ENCODE peak calls at places on chromosomes 7 and 10, in four cellular contexts. One of them, this sample, is unnamed.

GRCh38 chr10:121595321-121595805 is 2.9 kb downstream of the FGFR2 start:
- DNase-seq in astrocyte of the spinal cord: no peak
- DNase-seq in colonic mucosa: no peak
- DNase-seq in choroid plexus epithelial cell: no peak
- DNase-seq in this sample: no peak

GRCh38 chr10:23174974-23175512 is 17.1 kb upstream of the PTF1A start:
- DNase-seq in astrocyte of the spinal cord: no peak
- DNase-seq in colonic mucosa: no peak
- DNase-seq in choroid plexus epithelial cell: no peak
- DNase-seq in this sample: no peak

GRCh38 chr7:115124409-115124939 is 202.6 kb downstream of the MDFIC start:
- DNase-seq in astrocyte of the spinal cord: no peak
- DNase-seq in colonic mucosa: no peak
- DNase-seq in choroid plexus epithelial cell: peak
- DNase-seq in this sample: no peak

GRCh38 chr7:768881-769504 is 41.9 kb upstream of the PRKAR1B start:
- DNase-seq in astrocyte of the spinal cord: peak
- DNase-seq in colonic mucosa: no peak
- DNase-seq in choroid plexus epithelial cell: no peak
- DNase-seq in this sample: peak

GRCh38 chr10:24993237-24993958 is 22.6 kb downstream of the ENKUR start:
- DNase-seq in astrocyte of the spinal cord: no peak
- DNase-seq in colonic mucosa: no peak
- DNase-seq in choroid plexus epithelial cell: peak
- DNase-seq in this sample: no peak

GRCh38 chr7:102426268-102427031 is 6.9 kb upstream of the ORAI2 start:
- DNase-seq in astrocyte of the spinal cord: no peak
- DNase-seq in colonic mucosa: no peak
- DNase-seq in choroid plexus epithelial cell: no peak
- DNase-seq in this sample: no peak

GRCh38 chr7:78794101-78794500 is 659.4 kb downstream of the MAGI2 start:
- DNase-seq in astrocyte of the spinal cord: no peak
- DNase-seq in colonic mucosa: no peak
- DNase-seq in choroid plexus epithelial cell: peak
- DNase-seq in this sample: no peak

GRCh38 chr7:22082886-22083710 is 137.4 kb upstream of the CDCA7L start:
- DNase-seq in astrocyte of the spinal cord: peak
- DNase-seq in colonic mucosa: peak
- DNase-seq in choroid plexus epithelial cell: peak
- DNase-seq in this sample: peak

GRCh38 chr10:112904000-112904399 is 46.0 kb upstream of the TCF7L2 start:
- DNase-seq in astrocyte of the spinal cord: peak
- DNase-seq in colonic mucosa: peak
- DNase-seq in choroid plexus epithelial cell: peak
- DNase-seq in this sample: no peak

GRCh38 chr10:17003151-17003550 is 126.5 kb downstream of the CUBN start:
- DNase-seq in astrocyte of the spinal cord: peak
- DNase-seq in colonic mucosa: no peak
- DNase-seq in choroid plexus epithelial cell: peak
- DNase-seq in this sample: peak

GRCh38 chr7:51219261-51219988 is 97.2 kb downstream of the COBL start:
- DNase-seq in astrocyte of the spinal cord: no peak
- DNase-seq in colonic mucosa: no peak
- DNase-seq in choroid plexus epithelial cell: no peak
- DNase-seq in this sample: peak

GRCh38 chr10:24707445-24707844 is 16.2 kb downstream of the ARHGAP21 start:
- DNase-seq in astrocyte of the spinal cord: no peak
- DNase-seq in colonic mucosa: no peak
- DNase-seq in choroid plexus epithelial cell: no peak
- DNase-seq in this sample: no peak

GRCh38 chr10:75019360-75019759 is 92.1 kb upstream of the SAMD8 start:
- DNase-seq in astrocyte of the spinal cord: peak
- DNase-seq in colonic mucosa: no peak
- DNase-seq in choroid plexus epithelial cell: peak
- DNase-seq in this sample: no peak

GRCh38 chr7:100366411-100367250 is 6.7 kb upstream of the PILRA start:
- DNase-seq in astrocyte of the spinal cord: no peak
- DNase-seq in colonic mucosa: no peak
- DNase-seq in choroid plexus epithelial cell: no peak
- DNase-seq in this sample: no peak

GRCh38 chr10:86964061-86964846 is 4.0 kb upstream of the ADIRF start:
- DNase-seq in astrocyte of the spinal cord: no peak
- DNase-seq in colonic mucosa: no peak
- DNase-seq in choroid plexus epithelial cell: no peak
- DNase-seq in this sample: peak

GRCh38 chr10:90592903-90593302 is 264.9 kb downstream of the HTR7 start:
- DNase-seq in astrocyte of the spinal cord: peak
- DNase-seq in colonic mucosa: no peak
- DNase-seq in choroid plexus epithelial cell: peak
- DNase-seq in this sample: peak

GRCh38 chr7:82172896-82173295 is 270.7 kb downstream of the CACNA2D1 start:
- DNase-seq in astrocyte of the spinal cord: no peak
- DNase-seq in colonic mucosa: no peak
- DNase-seq in choroid plexus epithelial cell: peak
- DNase-seq in this sample: no peak

GRCh38 chr10:118272090-118272775 is 69.9 kb downstream of the FAM204A start:
- DNase-seq in astrocyte of the spinal cord: no peak
- DNase-seq in colonic mucosa: peak
- DNase-seq in choroid plexus epithelial cell: peak
- DNase-seq in this sample: no peak

GRCh38 chr10:116385994-116386809 is 41.4 kb upstream of the PNLIPRP3 start:
- DNase-seq in astrocyte of the spinal cord: peak
- DNase-seq in colonic mucosa: no peak
- DNase-seq in choroid plexus epithelial cell: peak
- DNase-seq in this sample: no peak

GRCh38 chr7:141001561-141001960 is 13.2 kb downstream of the MRPS33 start:
- DNase-seq in astrocyte of the spinal cord: no peak
- DNase-seq in colonic mucosa: no peak
- DNase-seq in choroid plexus epithelial cell: no peak
- DNase-seq in this sample: no peak

GRCh38 chr10:122267849-122268737 is 3.0 kb upstream of the BTBD16 start:
- DNase-seq in astrocyte of the spinal cord: peak
- DNase-seq in colonic mucosa: peak
- DNase-seq in choroid plexus epithelial cell: peak
- DNase-seq in this sample: peak

GRCh38 chr10:66637273-66638036 is 288.4 kb upstream of the LRRTM3 start:
- DNase-seq in astrocyte of the spinal cord: no peak
- DNase-seq in colonic mucosa: no peak
- DNase-seq in choroid plexus epithelial cell: no peak
- DNase-seq in this sample: peak

GRCh38 chr10:33478675-33479125 is 144.2 kb upstream of the NRP1 start:
- DNase-seq in astrocyte of the spinal cord: no peak
- DNase-seq in colonic mucosa: no peak
- DNase-seq in choroid plexus epithelial cell: no peak
- DNase-seq in this sample: no peak

GRCh38 chr7:531777-532176 is 12.1 kb upstream of the PDGFA start:
- DNase-seq in astrocyte of the spinal cord: no peak
- DNase-seq in colonic mucosa: no peak
- DNase-seq in choroid plexus epithelial cell: no peak
- DNase-seq in this sample: no peak

GRCh38 chr7:140541513-140542192 is 62.3 kb upstream of the MKRN1 start:
- DNase-seq in astrocyte of the spinal cord: peak
- DNase-seq in colonic mucosa: peak
- DNase-seq in choroid plexus epithelial cell: peak
- DNase-seq in this sample: peak

GRCh38 chr10:104337985-104338735 is at the start of gene ITPRIP:
- DNase-seq in astrocyte of the spinal cord: peak
- DNase-seq in colonic mucosa: peak
- DNase-seq in choroid plexus epithelial cell: peak
- DNase-seq in this sample: peak

GRCh38 chr10:29119374-29119773 is 169.5 kb upstream of the LYZL1 start:
- DNase-seq in astrocyte of the spinal cord: no peak
- DNase-seq in colonic mucosa: peak
- DNase-seq in choroid plexus epithelial cell: peak
- DNase-seq in this sample: peak

GRCh38 chr7:158284617-158285382 is 302.8 kb downstream of the PTPRN2 start:
- DNase-seq in astrocyte of the spinal cord: no peak
- DNase-seq in colonic mucosa: peak
- DNase-seq in choroid plexus epithelial cell: no peak
- DNase-seq in this sample: peak

GRCh38 chr10:76245951-76246495 is 814.6 kb downstream of the LRMDA start:
- DNase-seq in astrocyte of the spinal cord: no peak
- DNase-seq in colonic mucosa: no peak
- DNase-seq in choroid plexus epithelial cell: no peak
- DNase-seq in this sample: no peak

GRCh38 chr7:124489925-124490324 is 275.7 kb downstream of the GPR37 start:
- DNase-seq in astrocyte of the spinal cord: no peak
- DNase-seq in colonic mucosa: no peak
- DNase-seq in choroid plexus epithelial cell: no peak
- DNase-seq in this sample: no peak

GRCh38 chr10:34794835-34795234 is 20.3 kb downstream of the PARD3 start:
- DNase-seq in astrocyte of the spinal cord: no peak
- DNase-seq in colonic mucosa: no peak
- DNase-seq in choroid plexus epithelial cell: no peak
- DNase-seq in this sample: no peak

GRCh38 chr7:133529861-133530260 is 277.0 kb downstream of the EXOC4 start:
- DNase-seq in astrocyte of the spinal cord: no peak
- DNase-seq in colonic mucosa: no peak
- DNase-seq in choroid plexus epithelial cell: no peak
- DNase-seq in this sample: no peak

GRCh38 chr7:7183061-7183832 is 903 bp downstream of the C1GALT1 start:
- DNase-seq in astrocyte of the spinal cord: peak
- DNase-seq in colonic mucosa: peak
- DNase-seq in choroid plexus epithelial cell: peak
- DNase-seq in this sample: peak

GRCh38 chr7:128791121-128791967 is 424 bp upstream of the CCDC136 start:
- DNase-seq in astrocyte of the spinal cord: peak
- DNase-seq in colonic mucosa: peak
- DNase-seq in choroid plexus epithelial cell: peak
- DNase-seq in this sample: peak

DNA sequence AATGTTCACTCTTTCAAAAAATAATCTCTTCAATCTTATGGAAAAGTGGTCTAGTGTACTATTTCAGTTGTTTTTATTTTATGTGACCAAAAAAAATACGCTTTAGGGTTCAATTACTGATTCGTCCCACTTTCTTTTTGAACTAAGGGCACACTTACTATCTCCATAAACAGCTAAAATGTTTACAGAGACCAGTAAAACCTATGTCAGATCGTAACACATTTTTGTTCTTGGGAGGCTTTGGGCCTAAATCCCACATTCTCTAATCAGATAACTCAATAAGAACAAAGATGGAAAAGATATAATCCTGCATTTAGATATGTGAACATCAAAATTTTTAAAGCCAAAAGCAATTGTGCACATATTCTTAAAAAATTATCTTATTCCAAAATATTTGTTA is 29.8 kb upstream of the EPC1 start:
- DNase-seq in astrocyte of the spinal cord: no peak
- DNase-seq in colonic mucosa: no peak
- DNase-seq in choroid plexus epithelial cell: no peak
- DNase-seq in this sample: no peak
- TF ChIP-seq CTCF in astrocyte of the spinal cord: no peak
- TF ChIP-seq CTCF in colonic mucosa: no peak
- TF ChIP-seq CTCF in choroid plexus epithelial cell: no peak
- TF ChIP-seq CTCF in this sample: no peak

GRCh38 chr10:62689712-62690111 is 114.8 kb upstream of the ADO start:
- DNase-seq in astrocyte of the spinal cord: no peak
- DNase-seq in colonic mucosa: no peak
- DNase-seq in choroid plexus epithelial cell: peak
- DNase-seq in this sample: no peak
- H3K4me3 ChIP-seq in astrocyte of the spinal cord: no peak
- H3K4me3 ChIP-seq in colonic mucosa: no peak
- H3K4me3 ChIP-seq in choroid plexus epithelial cell: no peak
- H3K4me3 ChIP-seq in this sample: no peak

DNA sequence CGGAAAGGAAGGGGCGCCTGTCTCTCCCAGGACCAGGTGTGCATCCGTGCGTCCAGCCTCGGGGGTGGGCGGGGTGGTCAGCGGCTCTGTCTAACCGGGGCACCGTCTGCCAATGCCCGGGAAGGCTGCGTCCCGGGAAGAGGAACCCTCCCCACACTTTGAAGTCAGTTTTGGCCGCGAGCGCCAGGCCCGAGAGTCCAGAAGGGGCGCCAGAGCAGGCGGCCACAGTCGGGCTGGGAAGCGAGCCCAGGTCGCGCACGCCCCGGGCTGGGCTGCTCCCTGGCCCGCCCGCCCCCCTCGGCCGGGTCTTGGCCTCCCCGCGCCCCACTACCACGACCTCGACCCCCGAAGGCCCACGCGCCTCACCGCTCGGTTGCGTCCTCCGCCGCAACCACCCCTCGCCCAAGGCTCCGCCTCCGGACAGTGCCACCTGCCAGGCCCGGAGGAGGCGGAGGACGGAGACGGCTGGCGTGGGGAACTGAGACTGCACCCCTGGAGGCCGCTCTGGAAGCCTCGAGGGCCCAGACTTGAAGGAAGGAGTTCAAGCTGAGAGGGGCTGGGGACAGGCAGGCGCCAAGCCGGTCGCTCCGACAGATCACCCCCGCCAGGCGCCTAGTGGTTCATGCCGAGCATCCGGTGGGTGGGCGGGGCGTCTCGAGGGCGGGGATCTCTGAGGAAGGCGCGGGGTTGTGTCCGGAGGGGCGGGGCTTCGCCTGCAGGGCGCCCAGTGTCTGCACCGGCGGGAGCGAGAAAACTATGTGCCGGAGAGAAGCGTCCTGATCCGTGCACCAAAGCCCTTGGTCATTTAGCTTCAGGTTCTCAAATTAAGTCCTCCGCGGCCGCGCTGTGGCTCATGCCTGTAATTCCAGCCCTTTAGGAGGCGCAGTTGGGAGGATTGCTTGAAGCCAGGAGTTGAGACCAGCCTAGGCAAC is at the start of gene BRAT1:
- DNase-seq in astrocyte of the spinal cord: peak
- DNase-seq in colonic mucosa: peak
- DNase-seq in choroid plexus epithelial cell: peak
- DNase-seq in this sample: peak
- TF ChIP-seq CTCF in astrocyte of the spinal cord: peak
- TF ChIP-seq CTCF in colonic mucosa: peak
- TF ChIP-seq CTCF in choroid plexus epithelial cell: peak
- TF ChIP-seq CTCF in this sample: peak

DNA sequence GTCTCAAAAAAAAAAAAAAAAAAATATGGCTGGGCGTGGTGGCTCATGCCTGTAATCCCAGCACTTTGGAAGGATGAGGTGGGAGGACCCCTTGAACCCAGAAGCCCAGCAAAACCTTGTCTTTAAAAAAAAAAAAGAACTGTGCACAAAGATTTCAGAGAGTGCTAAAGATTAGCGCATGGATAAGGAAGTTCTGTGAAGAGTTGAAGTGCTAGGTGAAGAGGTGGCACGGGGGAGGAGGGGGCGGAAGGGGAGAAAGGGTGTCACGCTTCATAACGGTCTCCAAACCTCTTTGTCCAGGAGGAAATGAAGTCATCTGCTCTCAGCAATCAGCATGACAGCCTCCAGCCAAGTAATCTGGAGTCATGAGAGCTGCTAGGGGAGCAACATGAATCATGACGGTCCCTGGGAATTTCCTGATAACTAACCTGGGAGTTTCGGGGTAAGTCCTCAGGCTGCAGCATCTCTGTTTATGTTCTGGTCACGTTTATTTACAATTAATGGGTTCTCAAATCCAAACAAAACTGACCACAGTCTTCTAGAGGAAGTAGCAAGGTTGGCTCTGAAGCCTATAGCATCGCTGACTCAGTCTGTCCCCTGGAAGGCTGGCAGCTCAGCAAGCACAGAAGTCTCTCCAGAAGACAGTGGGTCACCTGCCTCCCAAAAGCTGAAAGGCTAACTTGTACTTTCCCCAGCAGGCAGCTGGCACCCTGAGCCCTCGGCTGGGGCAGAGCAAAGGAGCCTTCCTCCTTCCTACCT is 1.9 kb upstream of the PLAU start:
- DNase-seq in astrocyte of the spinal cord: peak
- DNase-seq in colonic mucosa: peak
- DNase-seq in choroid plexus epithelial cell: peak
- DNase-seq in this sample: peak
- H3K4me3 ChIP-seq in astrocyte of the spinal cord: no peak
- H3K4me3 ChIP-seq in colonic mucosa: no peak
- H3K4me3 ChIP-seq in choroid plexus epithelial cell: no peak
- H3K4me3 ChIP-seq in this sample: no peak

GRCh38 chr10:15262036-15262713 is 93.7 kb upstream of the NMT2 start:
- DNase-seq in astrocyte of the spinal cord: peak
- DNase-seq in colonic mucosa: peak
- DNase-seq in choroid plexus epithelial cell: peak
- DNase-seq in this sample: no peak
- TF ChIP-seq CTCF in astrocyte of the spinal cord: peak
- TF ChIP-seq CTCF in colonic mucosa: peak
- TF ChIP-seq CTCF in choroid plexus epithelial cell: peak
- TF ChIP-seq CTCF in this sample: peak